ENCODE peak calls at places on chromosomes 13 and 19, in nine cellular contexts. One of them, this sample, is unnamed.

GRCh38 chr13:93991569-93991968 is 487.9 kb downstream of the DCT start:
- DNase-seq in AG04450: no peak
- DNase-seq in heart left ventricle: no peak
- DNase-seq in colonic mucosa: no peak
- DNase-seq in lower leg skin: no peak
- DNase-seq in epithelial cell of esophagus: no peak
- DNase-seq in bronchial epithelial cell: no peak
- DNase-seq in prostate gland: no peak
- DNase-seq in tibial nerve: no peak
- DNase-seq in this sample: no peak

GRCh38 chr19:45567609-45568008 is 17.0 kb downstream of the OPA3 start:
- DNase-seq in AG04450: no peak
- DNase-seq in heart left ventricle: no peak
- DNase-seq in colonic mucosa: no peak
- DNase-seq in lower leg skin: no peak
- DNase-seq in epithelial cell of esophagus: no peak
- DNase-seq in bronchial epithelial cell: no peak
- DNase-seq in prostate gland: no peak
- DNase-seq in tibial nerve: no peak
- DNase-seq in this sample: no peak

GRCh38 chr13:39565036-39565949 is 37.7 kb downstream of the LHFPL6 start:
- DNase-seq in AG04450: peak
- DNase-seq in heart left ventricle: peak
- DNase-seq in colonic mucosa: no peak
- DNase-seq in lower leg skin: no peak
- DNase-seq in epithelial cell of esophagus: peak
- DNase-seq in bronchial epithelial cell: peak
- DNase-seq in prostate gland: no peak
- DNase-seq in tibial nerve: no peak
- DNase-seq in this sample: no peak

GRCh38 chr19:55390461-55390880 is 4.7 kb downstream of the RPL28 start:
- DNase-seq in AG04450: no peak
- DNase-seq in heart left ventricle: no peak
- DNase-seq in colonic mucosa: no peak
- DNase-seq in lower leg skin: no peak
- DNase-seq in epithelial cell of esophagus: no peak
- DNase-seq in bronchial epithelial cell: no peak
- DNase-seq in prostate gland: no peak
- DNase-seq in tibial nerve: no peak
- DNase-seq in this sample: no peak

GRCh38 chr19:1070931-1071791 is 4.2 kb downstream of the ARHGAP45 start:
- DNase-seq in AG04450: no peak
- DNase-seq in heart left ventricle: peak
- DNase-seq in colonic mucosa: no peak
- DNase-seq in lower leg skin: no peak
- DNase-seq in epithelial cell of esophagus: no peak
- DNase-seq in bronchial epithelial cell: no peak
- DNase-seq in prostate gland: no peak
- DNase-seq in tibial nerve: no peak
- DNase-seq in this sample: no peak

GRCh38 chr13:61935710-61936109 is 520.1 kb upstream of the PCDH20 start:
- DNase-seq in AG04450: no peak
- DNase-seq in heart left ventricle: no peak
- DNase-seq in colonic mucosa: no peak
- DNase-seq in lower leg skin: no peak
- DNase-seq in epithelial cell of esophagus: no peak
- DNase-seq in bronchial epithelial cell: no peak
- DNase-seq in prostate gland: no peak
- DNase-seq in tibial nerve: no peak
- DNase-seq in this sample: no peak

GRCh38 chr13:49444517-49445395 is 682 bp downstream of the SETDB2 start:
- DNase-seq in AG04450: no peak
- DNase-seq in heart left ventricle: no peak
- DNase-seq in colonic mucosa: peak
- DNase-seq in lower leg skin: peak
- DNase-seq in epithelial cell of esophagus: peak
- DNase-seq in bronchial epithelial cell: peak
- DNase-seq in prostate gland: peak
- DNase-seq in tibial nerve: no peak
- DNase-seq in this sample: no peak

GRCh38 chr19:23558541-23558940 is 128.5 kb downstream of the ZNF675 start:
- DNase-seq in AG04450: no peak
- DNase-seq in heart left ventricle: no peak
- DNase-seq in colonic mucosa: no peak
- DNase-seq in lower leg skin: no peak
- DNase-seq in epithelial cell of esophagus: no peak
- DNase-seq in bronchial epithelial cell: no peak
- DNase-seq in prostate gland: no peak
- DNase-seq in tibial nerve: no peak
- DNase-seq in this sample: no peak

GRCh38 chr19:36081385-36081784 is 26.7 kb downstream of the WDR62 start:
- DNase-seq in AG04450: no peak
- DNase-seq in heart left ventricle: no peak
- DNase-seq in colonic mucosa: no peak
- DNase-seq in lower leg skin: no peak
- DNase-seq in epithelial cell of esophagus: no peak
- DNase-seq in bronchial epithelial cell: peak
- DNase-seq in prostate gland: no peak
- DNase-seq in tibial nerve: no peak
- DNase-seq in this sample: no peak

GRCh38 chr19:42433503-42434260 is 6.5 kb upstream of the LIPE start:
- DNase-seq in AG04450: no peak
- DNase-seq in heart left ventricle: peak
- DNase-seq in colonic mucosa: peak
- DNase-seq in lower leg skin: peak
- DNase-seq in epithelial cell of esophagus: peak
- DNase-seq in bronchial epithelial cell: peak
- DNase-seq in prostate gland: no peak
- DNase-seq in tibial nerve: peak
- DNase-seq in this sample: peak

GRCh38 chr13:33279898-33280549 is 5.5 kb downstream of the STARD13 start:
- DNase-seq in AG04450: no peak
- DNase-seq in heart left ventricle: no peak
- DNase-seq in colonic mucosa: no peak
- DNase-seq in lower leg skin: peak
- DNase-seq in epithelial cell of esophagus: peak
- DNase-seq in bronchial epithelial cell: peak
- DNase-seq in prostate gland: peak
- DNase-seq in tibial nerve: no peak
- DNase-seq in this sample: no peak

GRCh38 chr13:19089315-19089714 is 92.3 kb downstream of the TUBA3C start:
- DNase-seq in AG04450: no peak
- DNase-seq in heart left ventricle: no peak
- DNase-seq in colonic mucosa: no peak
- DNase-seq in lower leg skin: no peak
- DNase-seq in epithelial cell of esophagus: no peak
- DNase-seq in bronchial epithelial cell: no peak
- DNase-seq in prostate gland: no peak
- DNase-seq in tibial nerve: no peak
- DNase-seq in this sample: no peak

GRCh38 chr13:53343345-53343744 is 314.7 kb downstream of the OLFM4 start:
- DNase-seq in AG04450: no peak
- DNase-seq in heart left ventricle: no peak
- DNase-seq in colonic mucosa: no peak
- DNase-seq in lower leg skin: no peak
- DNase-seq in epithelial cell of esophagus: no peak
- DNase-seq in bronchial epithelial cell: no peak
- DNase-seq in prostate gland: no peak
- DNase-seq in tibial nerve: no peak
- DNase-seq in this sample: no peak

GRCh38 chr19:33248954-33249613 is 23.4 kb upstream of the SLC7A10 start:
- DNase-seq in AG04450: no peak
- DNase-seq in heart left ventricle: no peak
- DNase-seq in colonic mucosa: no peak
- DNase-seq in lower leg skin: no peak
- DNase-seq in epithelial cell of esophagus: no peak
- DNase-seq in bronchial epithelial cell: no peak
- DNase-seq in prostate gland: no peak
- DNase-seq in tibial nerve: no peak
- DNase-seq in this sample: no peak

GRCh38 chr13:98299243-98299953 is 122.3 kb upstream of the RNF113B start:
- DNase-seq in AG04450: no peak
- DNase-seq in heart left ventricle: no peak
- DNase-seq in colonic mucosa: no peak
- DNase-seq in lower leg skin: no peak
- DNase-seq in epithelial cell of esophagus: no peak
- DNase-seq in bronchial epithelial cell: no peak
- DNase-seq in prostate gland: no peak
- DNase-seq in tibial nerve: no peak
- DNase-seq in this sample: no peak

GRCh38 chr13:48500652-48501197 is 32.2 kb downstream of the RCBTB2 start:
- DNase-seq in AG04450: peak
- DNase-seq in heart left ventricle: no peak
- DNase-seq in colonic mucosa: no peak
- DNase-seq in lower leg skin: no peak
- DNase-seq in epithelial cell of esophagus: peak
- DNase-seq in bronchial epithelial cell: peak
- DNase-seq in prostate gland: no peak
- DNase-seq in tibial nerve: no peak
- DNase-seq in this sample: no peak

GRCh38 chr13:99356216-99357089 is 49.3 kb upstream of the GPR183 start:
- DNase-seq in AG04450: peak
- DNase-seq in heart left ventricle: no peak
- DNase-seq in colonic mucosa: no peak
- DNase-seq in lower leg skin: peak
- DNase-seq in epithelial cell of esophagus: no peak
- DNase-seq in bronchial epithelial cell: peak
- DNase-seq in prostate gland: no peak
- DNase-seq in tibial nerve: no peak
- DNase-seq in this sample: no peak

GRCh38 chr19:55678121-55678671 is 3.2 kb downstream of the EPN1 start:
- DNase-seq in AG04450: no peak
- DNase-seq in heart left ventricle: peak
- DNase-seq in colonic mucosa: no peak
- DNase-seq in lower leg skin: no peak
- DNase-seq in epithelial cell of esophagus: no peak
- DNase-seq in bronchial epithelial cell: no peak
- DNase-seq in prostate gland: no peak
- DNase-seq in tibial nerve: no peak
- DNase-seq in this sample: no peak

GRCh38 chr13:71515639-71516038 is 351.4 kb downstream of the DACH1 start:
- DNase-seq in AG04450: no peak
- DNase-seq in heart left ventricle: no peak
- DNase-seq in colonic mucosa: no peak
- DNase-seq in lower leg skin: no peak
- DNase-seq in epithelial cell of esophagus: no peak
- DNase-seq in bronchial epithelial cell: no peak
- DNase-seq in prostate gland: no peak
- DNase-seq in tibial nerve: no peak
- DNase-seq in this sample: no peak

DNA sequence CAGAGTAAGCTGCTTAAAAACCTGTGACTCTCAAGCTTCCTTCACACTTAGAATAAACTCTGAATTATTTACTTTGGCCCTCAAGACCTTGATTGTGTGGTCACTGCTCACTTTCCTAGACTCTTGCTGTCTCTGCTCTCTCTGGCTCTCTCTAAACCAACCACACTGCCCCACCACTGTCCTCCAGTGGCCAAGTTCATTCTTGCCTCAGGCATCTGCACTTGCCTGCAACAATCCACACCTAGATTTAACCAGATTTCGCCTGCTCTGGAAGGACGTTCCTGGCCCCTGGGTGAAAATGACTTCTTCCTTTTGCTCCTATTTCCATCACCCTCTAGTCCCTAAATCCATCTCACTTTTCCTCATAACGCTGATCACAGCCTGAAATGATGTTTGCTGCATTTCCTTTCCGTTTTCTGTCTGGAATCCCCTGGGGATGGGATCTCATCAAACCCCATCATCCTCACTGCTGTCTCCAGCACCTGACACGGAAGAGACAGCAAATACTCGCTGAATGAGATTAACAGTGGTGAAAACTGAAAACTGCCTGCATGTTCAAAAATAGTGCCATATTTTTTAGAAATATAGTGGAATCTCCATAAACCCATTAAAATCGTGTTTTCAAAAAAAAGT is 232.6 kb downstream of the UQCRFS1 start:
- DNase-seq in AG04450: no peak
- DNase-seq in heart left ventricle: no peak
- DNase-seq in colonic mucosa: no peak
- DNase-seq in lower leg skin: no peak
- DNase-seq in epithelial cell of esophagus: no peak
- DNase-seq in bronchial epithelial cell: no peak
- DNase-seq in prostate gland: no peak
- DNase-seq in tibial nerve: no peak
- DNase-seq in this sample: no peak
- TF ChIP-seq CTCF in AG04450: peak
- TF ChIP-seq CTCF in heart left ventricle: peak
- TF ChIP-seq CTCF in colonic mucosa: no peak
- TF ChIP-seq CTCF in lower leg skin: no peak
- TF ChIP-seq CTCF in epithelial cell of esophagus: no peak
- TF ChIP-seq CTCF in bronchial epithelial cell: no peak
- TF ChIP-seq CTCF in prostate gland: no peak
- TF ChIP-seq CTCF in tibial nerve: no peak
- TF ChIP-seq CTCF in this sample: no peak

DNA sequence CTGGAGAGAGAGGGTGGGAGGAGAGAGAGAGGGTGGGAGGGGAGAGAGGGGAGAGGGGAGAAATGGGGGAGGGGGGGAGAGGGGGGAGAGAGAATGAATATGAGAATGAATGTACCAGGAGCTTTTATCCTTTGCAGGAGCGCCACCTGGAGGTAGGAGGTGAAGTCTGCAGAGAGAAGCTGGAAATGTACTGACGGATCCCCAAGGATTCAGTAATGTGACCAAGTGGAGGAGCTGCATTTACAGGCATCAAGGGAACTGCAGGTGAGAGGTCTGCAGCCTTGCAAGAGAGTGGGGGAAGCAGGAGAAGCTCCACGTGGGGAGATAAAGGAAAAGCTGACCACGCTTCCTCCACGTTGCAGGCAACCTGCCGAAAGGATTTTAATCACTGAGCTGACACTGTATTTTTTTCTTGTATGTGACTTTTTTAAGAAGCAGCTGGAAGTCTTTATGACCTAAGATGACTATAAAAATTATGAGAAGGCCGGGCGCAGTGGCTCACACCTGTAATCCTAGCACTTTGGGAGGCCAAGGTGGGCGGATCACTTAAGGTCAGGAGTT is 33.7 kb downstream of the VSTM1 start:
- DNase-seq in AG04450: no peak
- DNase-seq in heart left ventricle: no peak
- DNase-seq in colonic mucosa: peak
- DNase-seq in lower leg skin: peak
- DNase-seq in epithelial cell of esophagus: peak
- DNase-seq in bronchial epithelial cell: peak
- DNase-seq in prostate gland: peak
- DNase-seq in tibial nerve: peak
- DNase-seq in this sample: peak
- TF ChIP-seq CTCF in AG04450: peak
- TF ChIP-seq CTCF in heart left ventricle: peak
- TF ChIP-seq CTCF in colonic mucosa: peak
- TF ChIP-seq CTCF in lower leg skin: no peak
- TF ChIP-seq CTCF in epithelial cell of esophagus: peak
- TF ChIP-seq CTCF in bronchial epithelial cell: peak
- TF ChIP-seq CTCF in prostate gland: peak
- TF ChIP-seq CTCF in tibial nerve: peak
- TF ChIP-seq CTCF in this sample: peak

GRCh38 chr19:51513968-51514367 is 12.4 kb upstream of the SIGLEC12 start:
- DNase-seq in AG04450: no peak
- DNase-seq in heart left ventricle: no peak
- DNase-seq in colonic mucosa: no peak
- DNase-seq in lower leg skin: no peak
- DNase-seq in epithelial cell of esophagus: no peak
- DNase-seq in bronchial epithelial cell: no peak
- DNase-seq in prostate gland: no peak
- DNase-seq in tibial nerve: no peak
- DNase-seq in this sample: no peak
- TF ChIP-seq CTCF in AG04450: no peak
- TF ChIP-seq CTCF in heart left ventricle: no peak
- TF ChIP-seq CTCF in colonic mucosa: no peak
- TF ChIP-seq CTCF in lower leg skin: no peak
- TF ChIP-seq CTCF in epithelial cell of esophagus: no peak
- TF ChIP-seq CTCF in bronchial epithelial cell: no peak
- TF ChIP-seq CTCF in prostate gland: no peak
- TF ChIP-seq CTCF in tibial nerve: no peak
- TF ChIP-seq CTCF in this sample: no peak

GRCh38 chr13:87680298-87680697 is 9.1 kb downstream of the SLITRK5 start:
- DNase-seq in AG04450: no peak
- DNase-seq in heart left ventricle: no peak
- DNase-seq in colonic mucosa: no peak
- DNase-seq in lower leg skin: no peak
- DNase-seq in epithelial cell of esophagus: peak
- DNase-seq in bronchial epithelial cell: peak
- DNase-seq in prostate gland: peak
- DNase-seq in tibial nerve: no peak
- DNase-seq in this sample: peak
- TF ChIP-seq CTCF in AG04450: no peak
- TF ChIP-seq CTCF in heart left ventricle: no peak
- TF ChIP-seq CTCF in colonic mucosa: no peak
- TF ChIP-seq CTCF in lower leg skin: no peak
- TF ChIP-seq CTCF in epithelial cell of esophagus: peak
- TF ChIP-seq CTCF in bronchial epithelial cell: peak
- TF ChIP-seq CTCF in prostate gland: peak
- TF ChIP-seq CTCF in tibial nerve: no peak
- TF ChIP-seq CTCF in this sample: no peak